ENCODE peak calls at places on chromosome 15, in nine cellular contexts. One of them, this sample, is unnamed.

GRCh38 chr15:54504695-54505094 is 526.5 kb downstream of the UNC13C start:
- DNase-seq in stimulated activated CD4-positive, alpha-beta T cell treated with anti-CD3 and anti-CD28 coated beads, Interleukin-1b, Interleukin-23, amount 100 ng/mL, for 1 hour: no peak
- DNase-seq in AML-193: no peak
- DNase-seq in CD8-positive, alpha-beta memory T cell: no peak
- DNase-seq in KBM-7: no peak
- DNase-seq in SW480: no peak
- DNase-seq in effector memory CD8-positive, alpha-beta T cell: no peak
- DNase-seq in stimulated activated CD8-positive, alpha-beta memory T cell treated with anti-CD3 and anti-CD28 coated beads, Interleukin-12 subunit alpha, Interleukin-12 subunit beta, amount 100 ng/mL, for 4 hours: no peak
- DNase-seq in neural crest cell: no peak
- DNase-seq in this sample: no peak

GRCh38 chr15:99963096-99963825 is 230.0 kb upstream of the LYSMD4 start:
- DNase-seq in KBM-7: no peak
- DNase-seq in effector memory CD8-positive, alpha-beta T cell: no peak
- DNase-seq in stimulated activated CD4-positive, alpha-beta T cell treated with anti-CD3 and anti-CD28 coated beads, Interleukin-1b, Interleukin-23, amount 100 ng/mL, for 1 hour: no peak
- DNase-seq in AML-193: no peak
- DNase-seq in stimulated activated CD8-positive, alpha-beta memory T cell treated with anti-CD3 and anti-CD28 coated beads, Interleukin-12 subunit alpha, Interleukin-12 subunit beta, amount 100 ng/mL, for 4 hours: no peak
- DNase-seq in neural crest cell: no peak
- DNase-seq in SW480: no peak
- DNase-seq in CD8-positive, alpha-beta memory T cell: no peak
- DNase-seq in this sample: no peak

GRCh38 chr15:58604455-58604923 is 145.0 kb downstream of the ADAM10 start:
- DNase-seq in effector memory CD8-positive, alpha-beta T cell: no peak
- DNase-seq in KBM-7: no peak
- DNase-seq in neural crest cell: no peak
- DNase-seq in AML-193: no peak
- DNase-seq in stimulated activated CD4-positive, alpha-beta T cell treated with anti-CD3 and anti-CD28 coated beads, Interleukin-1b, Interleukin-23, amount 100 ng/mL, for 1 hour: no peak
- DNase-seq in stimulated activated CD8-positive, alpha-beta memory T cell treated with anti-CD3 and anti-CD28 coated beads, Interleukin-12 subunit alpha, Interleukin-12 subunit beta, amount 100 ng/mL, for 4 hours: no peak
- DNase-seq in SW480: no peak
- DNase-seq in CD8-positive, alpha-beta memory T cell: no peak
- DNase-seq in this sample: no peak

GRCh38 chr15:42775431-42775830 is 38.5 kb upstream of the CDAN1 start:
- DNase-seq in KBM-7: no peak
- DNase-seq in AML-193: no peak
- DNase-seq in neural crest cell: no peak
- DNase-seq in CD8-positive, alpha-beta memory T cell: no peak
- DNase-seq in stimulated activated CD8-positive, alpha-beta memory T cell treated with anti-CD3 and anti-CD28 coated beads, Interleukin-12 subunit alpha, Interleukin-12 subunit beta, amount 100 ng/mL, for 4 hours: no peak
- DNase-seq in stimulated activated CD4-positive, alpha-beta T cell treated with anti-CD3 and anti-CD28 coated beads, Interleukin-1b, Interleukin-23, amount 100 ng/mL, for 1 hour: no peak
- DNase-seq in SW480: no peak
- DNase-seq in effector memory CD8-positive, alpha-beta T cell: no peak
- DNase-seq in this sample: no peak

GRCh38 chr15:39756806-39757522 is 25.7 kb downstream of the FSIP1 start:
- DNase-seq in neural crest cell: no peak
- DNase-seq in stimulated activated CD4-positive, alpha-beta T cell treated with anti-CD3 and anti-CD28 coated beads, Interleukin-1b, Interleukin-23, amount 100 ng/mL, for 1 hour: no peak
- DNase-seq in AML-193: peak; percentile 67
- DNase-seq in KBM-7: peak; percentile 59
- DNase-seq in CD8-positive, alpha-beta memory T cell: peak; percentile 42
- DNase-seq in SW480: peak; percentile 56
- DNase-seq in effector memory CD8-positive, alpha-beta T cell: peak; percentile 33
- DNase-seq in stimulated activated CD8-positive, alpha-beta memory T cell treated with anti-CD3 and anti-CD28 coated beads, Interleukin-12 subunit alpha, Interleukin-12 subunit beta, amount 100 ng/mL, for 4 hours: no peak
- DNase-seq in this sample: peak; percentile 40

GRCh38 chr15:23642413-23643044 is 5.1 kb downstream of the MAGEL2 start:
- DNase-seq in stimulated activated CD8-positive, alpha-beta memory T cell treated with anti-CD3 and anti-CD28 coated beads, Interleukin-12 subunit alpha, Interleukin-12 subunit beta, amount 100 ng/mL, for 4 hours: no peak
- DNase-seq in CD8-positive, alpha-beta memory T cell: no peak
- DNase-seq in effector memory CD8-positive, alpha-beta T cell: peak; percentile 8
- DNase-seq in neural crest cell: peak; percentile 63
- DNase-seq in stimulated activated CD4-positive, alpha-beta T cell treated with anti-CD3 and anti-CD28 coated beads, Interleukin-1b, Interleukin-23, amount 100 ng/mL, for 1 hour: no peak
- DNase-seq in AML-193: peak; percentile 41
- DNase-seq in KBM-7: peak; percentile 70
- DNase-seq in SW480: peak; percentile 50
- DNase-seq in this sample: no peak

GRCh38 chr15:68303560-68304436 is 26.3 kb downstream of the FEM1B start:
- DNase-seq in SW480: no peak
- DNase-seq in stimulated activated CD8-positive, alpha-beta memory T cell treated with anti-CD3 and anti-CD28 coated beads, Interleukin-12 subunit alpha, Interleukin-12 subunit beta, amount 100 ng/mL, for 4 hours: no peak
- DNase-seq in stimulated activated CD4-positive, alpha-beta T cell treated with anti-CD3 and anti-CD28 coated beads, Interleukin-1b, Interleukin-23, amount 100 ng/mL, for 1 hour: no peak
- DNase-seq in effector memory CD8-positive, alpha-beta T cell: no peak
- DNase-seq in CD8-positive, alpha-beta memory T cell: no peak
- DNase-seq in AML-193: no peak
- DNase-seq in KBM-7: no peak
- DNase-seq in neural crest cell: no peak
- DNase-seq in this sample: no peak

GRCh38 chr15:48202068-48202467 is 4.0 kb upstream of the SLC12A1 start:
- DNase-seq in AML-193: no peak
- DNase-seq in stimulated activated CD8-positive, alpha-beta memory T cell treated with anti-CD3 and anti-CD28 coated beads, Interleukin-12 subunit alpha, Interleukin-12 subunit beta, amount 100 ng/mL, for 4 hours: no peak
- DNase-seq in neural crest cell: no peak
- DNase-seq in SW480: no peak
- DNase-seq in effector memory CD8-positive, alpha-beta T cell: no peak
- DNase-seq in KBM-7: no peak
- DNase-seq in CD8-positive, alpha-beta memory T cell: no peak
- DNase-seq in stimulated activated CD4-positive, alpha-beta T cell treated with anti-CD3 and anti-CD28 coated beads, Interleukin-1b, Interleukin-23, amount 100 ng/mL, for 1 hour: no peak
- DNase-seq in this sample: no peak

GRCh38 chr15:40247406-40247971 is 8.6 kb downstream of the PAK6 start:
- DNase-seq in SW480: no peak
- DNase-seq in stimulated activated CD8-positive, alpha-beta memory T cell treated with anti-CD3 and anti-CD28 coated beads, Interleukin-12 subunit alpha, Interleukin-12 subunit beta, amount 100 ng/mL, for 4 hours: no peak
- DNase-seq in AML-193: no peak
- DNase-seq in neural crest cell: no peak
- DNase-seq in KBM-7: no peak
- DNase-seq in stimulated activated CD4-positive, alpha-beta T cell treated with anti-CD3 and anti-CD28 coated beads, Interleukin-1b, Interleukin-23, amount 100 ng/mL, for 1 hour: no peak
- DNase-seq in CD8-positive, alpha-beta memory T cell: no peak
- DNase-seq in effector memory CD8-positive, alpha-beta T cell: no peak
- DNase-seq in this sample: no peak

GRCh38 chr15:63045438-63046278 is 3.1 kb downstream of the TPM1 start:
- DNase-seq in stimulated activated CD8-positive, alpha-beta memory T cell treated with anti-CD3 and anti-CD28 coated beads, Interleukin-12 subunit alpha, Interleukin-12 subunit beta, amount 100 ng/mL, for 4 hours: no peak
- DNase-seq in SW480: no peak
- DNase-seq in stimulated activated CD4-positive, alpha-beta T cell treated with anti-CD3 and anti-CD28 coated beads, Interleukin-1b, Interleukin-23, amount 100 ng/mL, for 1 hour: no peak
- DNase-seq in KBM-7: no peak
- DNase-seq in CD8-positive, alpha-beta memory T cell: no peak
- DNase-seq in AML-193: no peak
- DNase-seq in effector memory CD8-positive, alpha-beta T cell: no peak
- DNase-seq in neural crest cell: no peak
- DNase-seq in this sample: no peak

GRCh38 chr15:72116680-72117447 is 1.1 kb downstream of the MYO9A start:
- DNase-seq in neural crest cell: peak; percentile 8
- DNase-seq in CD8-positive, alpha-beta memory T cell: no peak
- DNase-seq in effector memory CD8-positive, alpha-beta T cell: no peak
- DNase-seq in SW480: peak; percentile 49
- DNase-seq in stimulated activated CD4-positive, alpha-beta T cell treated with anti-CD3 and anti-CD28 coated beads, Interleukin-1b, Interleukin-23, amount 100 ng/mL, for 1 hour: no peak
- DNase-seq in AML-193: no peak
- DNase-seq in stimulated activated CD8-positive, alpha-beta memory T cell treated with anti-CD3 and anti-CD28 coated beads, Interleukin-12 subunit alpha, Interleukin-12 subunit beta, amount 100 ng/mL, for 4 hours: no peak
- DNase-seq in KBM-7: no peak
- DNase-seq in this sample: peak; percentile 12

GRCh38 chr15:96324192-96324895 is 6.2 kb upstream of the NR2F2 start:
- DNase-seq in stimulated activated CD4-positive, alpha-beta T cell treated with anti-CD3 and anti-CD28 coated beads, Interleukin-1b, Interleukin-23, amount 100 ng/mL, for 1 hour: no peak
- DNase-seq in SW480: no peak
- DNase-seq in KBM-7: no peak
- DNase-seq in CD8-positive, alpha-beta memory T cell: no peak
- DNase-seq in AML-193: no peak
- DNase-seq in stimulated activated CD8-positive, alpha-beta memory T cell treated with anti-CD3 and anti-CD28 coated beads, Interleukin-12 subunit alpha, Interleukin-12 subunit beta, amount 100 ng/mL, for 4 hours: no peak
- DNase-seq in neural crest cell: peak; percentile 23
- DNase-seq in effector memory CD8-positive, alpha-beta T cell: no peak
- DNase-seq in this sample: no peak

GRCh38 chr15:88812137-88812536 is 8.9 kb downstream of the ACAN start:
- DNase-seq in stimulated activated CD8-positive, alpha-beta memory T cell treated with anti-CD3 and anti-CD28 coated beads, Interleukin-12 subunit alpha, Interleukin-12 subunit beta, amount 100 ng/mL, for 4 hours: no peak
- DNase-seq in neural crest cell: no peak
- DNase-seq in CD8-positive, alpha-beta memory T cell: no peak
- DNase-seq in SW480: no peak
- DNase-seq in KBM-7: no peak
- DNase-seq in AML-193: no peak
- DNase-seq in stimulated activated CD4-positive, alpha-beta T cell treated with anti-CD3 and anti-CD28 coated beads, Interleukin-1b, Interleukin-23, amount 100 ng/mL, for 1 hour: no peak
- DNase-seq in effector memory CD8-positive, alpha-beta T cell: no peak
- DNase-seq in this sample: no peak

GRCh38 chr15:84398763-84399701 is 163.5 kb downstream of the GOLGA6L4 start:
- DNase-seq in stimulated activated CD8-positive, alpha-beta memory T cell treated with anti-CD3 and anti-CD28 coated beads, Interleukin-12 subunit alpha, Interleukin-12 subunit beta, amount 100 ng/mL, for 4 hours: no peak
- DNase-seq in KBM-7: no peak
- DNase-seq in AML-193: no peak
- DNase-seq in effector memory CD8-positive, alpha-beta T cell: no peak
- DNase-seq in CD8-positive, alpha-beta memory T cell: no peak
- DNase-seq in SW480: no peak
- DNase-seq in stimulated activated CD4-positive, alpha-beta T cell treated with anti-CD3 and anti-CD28 coated beads, Interleukin-1b, Interleukin-23, amount 100 ng/mL, for 1 hour: no peak
- DNase-seq in neural crest cell: no peak
- DNase-seq in this sample: no peak

GRCh38 chr15:81106560-81106959 is 27.5 kb upstream of the CFAP161 start:
- DNase-seq in stimulated activated CD8-positive, alpha-beta memory T cell treated with anti-CD3 and anti-CD28 coated beads, Interleukin-12 subunit alpha, Interleukin-12 subunit beta, amount 100 ng/mL, for 4 hours: no peak
- DNase-seq in CD8-positive, alpha-beta memory T cell: peak; percentile 4
- DNase-seq in SW480: peak; percentile 81
- DNase-seq in stimulated activated CD4-positive, alpha-beta T cell treated with anti-CD3 and anti-CD28 coated beads, Interleukin-1b, Interleukin-23, amount 100 ng/mL, for 1 hour: no peak
- DNase-seq in AML-193: peak; percentile 61
- DNase-seq in neural crest cell: peak; percentile 51
- DNase-seq in KBM-7: peak; percentile 86
- DNase-seq in effector memory CD8-positive, alpha-beta T cell: peak; percentile 30
- DNase-seq in this sample: peak; percentile 24

GRCh38 chr15:25089577-25089976 is 134.8 kb downstream of the SNRPN start:
- DNase-seq in stimulated activated CD4-positive, alpha-beta T cell treated with anti-CD3 and anti-CD28 coated beads, Interleukin-1b, Interleukin-23, amount 100 ng/mL, for 1 hour: no peak
- DNase-seq in SW480: no peak
- DNase-seq in stimulated activated CD8-positive, alpha-beta memory T cell treated with anti-CD3 and anti-CD28 coated beads, Interleukin-12 subunit alpha, Interleukin-12 subunit beta, amount 100 ng/mL, for 4 hours: no peak
- DNase-seq in KBM-7: no peak
- DNase-seq in effector memory CD8-positive, alpha-beta T cell: no peak
- DNase-seq in AML-193: no peak
- DNase-seq in neural crest cell: no peak
- DNase-seq in CD8-positive, alpha-beta memory T cell: no peak
- DNase-seq in this sample: no peak

GRCh38 chr15:72961326-72961725 is 90.9 kb upstream of the NEO1 start:
- DNase-seq in stimulated activated CD4-positive, alpha-beta T cell treated with anti-CD3 and anti-CD28 coated beads, Interleukin-1b, Interleukin-23, amount 100 ng/mL, for 1 hour: no peak
- DNase-seq in neural crest cell: no peak
- DNase-seq in effector memory CD8-positive, alpha-beta T cell: no peak
- DNase-seq in AML-193: no peak
- DNase-seq in KBM-7: no peak
- DNase-seq in stimulated activated CD8-positive, alpha-beta memory T cell treated with anti-CD3 and anti-CD28 coated beads, Interleukin-12 subunit alpha, Interleukin-12 subunit beta, amount 100 ng/mL, for 4 hours: no peak
- DNase-seq in SW480: no peak
- DNase-seq in CD8-positive, alpha-beta memory T cell: no peak
- DNase-seq in this sample: no peak

GRCh38 chr15:48636511-48636910 is 9.0 kb downstream of the FBN1 start:
- DNase-seq in stimulated activated CD4-positive, alpha-beta T cell treated with anti-CD3 and anti-CD28 coated beads, Interleukin-1b, Interleukin-23, amount 100 ng/mL, for 1 hour: no peak
- DNase-seq in neural crest cell: no peak
- DNase-seq in CD8-positive, alpha-beta memory T cell: no peak
- DNase-seq in AML-193: no peak
- DNase-seq in effector memory CD8-positive, alpha-beta T cell: no peak
- DNase-seq in SW480: no peak
- DNase-seq in stimulated activated CD8-positive, alpha-beta memory T cell treated with anti-CD3 and anti-CD28 coated beads, Interleukin-12 subunit alpha, Interleukin-12 subunit beta, amount 100 ng/mL, for 4 hours: no peak
- DNase-seq in KBM-7: no peak
- DNase-seq in this sample: no peak

GRCh38 chr15:60115579-60116415 is 111.7 kb downstream of the FOXB1 start:
- DNase-seq in stimulated activated CD4-positive, alpha-beta T cell treated with anti-CD3 and anti-CD28 coated beads, Interleukin-1b, Interleukin-23, amount 100 ng/mL, for 1 hour: no peak
- DNase-seq in stimulated activated CD8-positive, alpha-beta memory T cell treated with anti-CD3 and anti-CD28 coated beads, Interleukin-12 subunit alpha, Interleukin-12 subunit beta, amount 100 ng/mL, for 4 hours: no peak
- DNase-seq in CD8-positive, alpha-beta memory T cell: no peak
- DNase-seq in KBM-7: no peak
- DNase-seq in AML-193: no peak
- DNase-seq in SW480: peak; percentile 82
- DNase-seq in effector memory CD8-positive, alpha-beta T cell: no peak
- DNase-seq in neural crest cell: no peak
- DNase-seq in this sample: no peak

GRCh38 chr15:41340189-41340695 is 7.6 kb downstream of the NUSAP1 start:
- DNase-seq in stimulated activated CD4-positive, alpha-beta T cell treated with anti-CD3 and anti-CD28 coated beads, Interleukin-1b, Interleukin-23, amount 100 ng/mL, for 1 hour: no peak
- DNase-seq in CD8-positive, alpha-beta memory T cell: no peak
- DNase-seq in stimulated activated CD8-positive, alpha-beta memory T cell treated with anti-CD3 and anti-CD28 coated beads, Interleukin-12 subunit alpha, Interleukin-12 subunit beta, amount 100 ng/mL, for 4 hours: no peak
- DNase-seq in SW480: no peak
- DNase-seq in neural crest cell: no peak
- DNase-seq in KBM-7: no peak
- DNase-seq in effector memory CD8-positive, alpha-beta T cell: no peak
- DNase-seq in AML-193: no peak
- DNase-seq in this sample: no peak

GRCh38 chr15:93126496-93127083 is 37.6 kb upstream of the RGMA start:
- DNase-seq in effector memory CD8-positive, alpha-beta T cell: no peak
- DNase-seq in AML-193: no peak
- DNase-seq in neural crest cell: no peak
- DNase-seq in CD8-positive, alpha-beta memory T cell: no peak
- DNase-seq in KBM-7: no peak
- DNase-seq in stimulated activated CD8-positive, alpha-beta memory T cell treated with anti-CD3 and anti-CD28 coated beads, Interleukin-12 subunit alpha, Interleukin-12 subunit beta, amount 100 ng/mL, for 4 hours: no peak
- DNase-seq in SW480: no peak
- DNase-seq in stimulated activated CD4-positive, alpha-beta T cell treated with anti-CD3 and anti-CD28 coated beads, Interleukin-1b, Interleukin-23, amount 100 ng/mL, for 1 hour: no peak
- DNase-seq in this sample: no peak

GRCh38 chr15:69467636-69468035 is 15.0 kb downstream of the RPLP1 start:
- DNase-seq in neural crest cell: no peak
- DNase-seq in SW480: no peak
- DNase-seq in stimulated activated CD8-positive, alpha-beta memory T cell treated with anti-CD3 and anti-CD28 coated beads, Interleukin-12 subunit alpha, Interleukin-12 subunit beta, amount 100 ng/mL, for 4 hours: no peak
- DNase-seq in KBM-7: no peak
- DNase-seq in effector memory CD8-positive, alpha-beta T cell: no peak
- DNase-seq in AML-193: no peak
- DNase-seq in CD8-positive, alpha-beta memory T cell: no peak
- DNase-seq in stimulated activated CD4-positive, alpha-beta T cell treated with anti-CD3 and anti-CD28 coated beads, Interleukin-1b, Interleukin-23, amount 100 ng/mL, for 1 hour: no peak
- DNase-seq in this sample: no peak

GRCh38 chr15:28252831-28253230 is 69.1 kb downstream of the HERC2 start:
- DNase-seq in stimulated activated CD4-positive, alpha-beta T cell treated with anti-CD3 and anti-CD28 coated beads, Interleukin-1b, Interleukin-23, amount 100 ng/mL, for 1 hour: no peak
- DNase-seq in stimulated activated CD8-positive, alpha-beta memory T cell treated with anti-CD3 and anti-CD28 coated beads, Interleukin-12 subunit alpha, Interleukin-12 subunit beta, amount 100 ng/mL, for 4 hours: no peak
- DNase-seq in effector memory CD8-positive, alpha-beta T cell: no peak
- DNase-seq in AML-193: no peak
- DNase-seq in neural crest cell: no peak
- DNase-seq in CD8-positive, alpha-beta memory T cell: no peak
- DNase-seq in KBM-7: no peak
- DNase-seq in SW480: no peak
- DNase-seq in this sample: no peak

GRCh38 chr15:59420986-59421618 is 16.9 kb upstream of the FAM81A start:
- DNase-seq in stimulated activated CD8-positive, alpha-beta memory T cell treated with anti-CD3 and anti-CD28 coated beads, Interleukin-12 subunit alpha, Interleukin-12 subunit beta, amount 100 ng/mL, for 4 hours: no peak
- DNase-seq in AML-193: no peak
- DNase-seq in KBM-7: no peak
- DNase-seq in SW480: no peak
- DNase-seq in CD8-positive, alpha-beta memory T cell: no peak
- DNase-seq in neural crest cell: no peak
- DNase-seq in effector memory CD8-positive, alpha-beta T cell: no peak
- DNase-seq in stimulated activated CD4-positive, alpha-beta T cell treated with anti-CD3 and anti-CD28 coated beads, Interleukin-1b, Interleukin-23, amount 100 ng/mL, for 1 hour: no peak
- DNase-seq in this sample: no peak

GRCh38 chr15:31271706-31272557 is 54.7 kb upstream of the KLF13 start:
- DNase-seq in effector memory CD8-positive, alpha-beta T cell: no peak
- DNase-seq in SW480: no peak
- DNase-seq in KBM-7: no peak
- DNase-seq in CD8-positive, alpha-beta memory T cell: no peak
- DNase-seq in neural crest cell: no peak
- DNase-seq in stimulated activated CD4-positive, alpha-beta T cell treated with anti-CD3 and anti-CD28 coated beads, Interleukin-1b, Interleukin-23, amount 100 ng/mL, for 1 hour: no peak
- DNase-seq in AML-193: no peak
- DNase-seq in stimulated activated CD8-positive, alpha-beta memory T cell treated with anti-CD3 and anti-CD28 coated beads, Interleukin-12 subunit alpha, Interleukin-12 subunit beta, amount 100 ng/mL, for 4 hours: no peak
- DNase-seq in this sample: no peak